ENCODE peak calls at places on chromosome 16, in four cellular contexts. B is CD4-positive, alpha-beta T cell; X is cardiac muscle cell; K is lung. U is an unnamed sample.
A peak's percentile ranks its signal among the peaks of the same experiment; 100 is the strongest.

GRCh38 chr16:64211306-64211705 is 910.6 kb downstream of the CDH11 start:
- DNase-seq in K (no peak), B (no peak), X (peak; percentile 1), U (no peak)

GRCh38 chr16:3706253-3707145 is 10.8 kb downstream of the TRAP1 start:
- DNase-seq in K (no peak), B (no peak), X (no peak), U (no peak)

GRCh38 chr16:71249399-71249798 is 18.9 kb upstream of the HYDIN start:
- DNase-seq in K (no peak), X (no peak), B (no peak), U (no peak)

GRCh38 chr16:53457670-53458069 is 23.4 kb downstream of the RBL2 start:
- DNase-seq in X (no peak), K (no peak), B (peak; percentile 61), U (no peak)

GRCh38 chr16:3112058-3112880 is at the start of gene ZNF205:
- DNase-seq in B (no peak), K (peak; percentile 76), X (peak; percentile 78), U (peak; percentile 76)

GRCh38 chr16:57756424-57757325 is 21.1 kb downstream of the KATNB1 start:
- DNase-seq in B (no peak), K (no peak), X (no peak), U (no peak)

GRCh38 chr16:80639636-80640035 is 98.8 kb downstream of the DYNLRB2 start:
- DNase-seq in X (no peak), K (no peak), B (no peak), U (no peak)

GRCh38 chr16:79183571-79183970 is 417.0 kb downstream of the MAF start:
- DNase-seq in X (no peak), B (no peak), K (no peak), U (no peak)

GRCh38 chr16:81634380-81635121 is 144.5 kb upstream of the PLCG2 start:
- DNase-seq in K (no peak), B (no peak), X (peak; percentile 37), U (no peak)

GRCh38 chr16:83244057-83244456 is 563.7 kb upstream of the HSBP1 start:
- DNase-seq in B (no peak), X (no peak), K (no peak), U (no peak)

GRCh38 chr16:58126451-58126968 is 2.7 kb downstream of the CFAP20 start:
- DNase-seq in K (no peak), B (no peak), X (no peak), U (no peak)

GRCh38 chr16:15618392-15618791 is 24.6 kb downstream of the MARF1 start:
- DNase-seq in K (no peak), B (no peak), X (peak; percentile 90), U (no peak)

GRCh38 chr16:16005725-16006124 is 56.3 kb downstream of the ABCC1 start:
- DNase-seq in K (no peak), X (no peak), B (no peak), U (no peak)

GRCh38 chr16:28597692-28598261 is 927 bp upstream of the SULT1A2 start:
- DNase-seq in B (no peak), X (no peak), K (peak; percentile 54), U (peak; percentile 89)

GRCh38 chr16:31710880-31711279 is 162.7 kb upstream of the ZNF267 start:
- DNase-seq in B (no peak), X (no peak), K (no peak), U (no peak)

GRCh38 chr16:78515421-78515820 is 416.0 kb downstream of the WWOX start:
- DNase-seq in X (no peak), B (no peak), K (no peak), U (no peak)

GRCh38 chr16:30715777-30716445 is 16.9 kb downstream of the SRCAP start:
- DNase-seq in X (peak; percentile 57), B (peak; percentile 17), K (no peak), U (no peak)

GRCh38 chr16:23345237-23345636 is 43.1 kb downstream of the SCNN1B start:
- DNase-seq in K (no peak), B (no peak), X (no peak), U (no peak)

GRCh38 chr16:23353440-23353839 is 51.3 kb downstream of the SCNN1B start:
- DNase-seq in X (no peak), K (no peak), B (no peak), U (no peak)

GRCh38 chr16:23343643-23344612 is 41.8 kb downstream of the SCNN1B start:
- DNase-seq in X (no peak), K (no peak), B (no peak), U (no peak)

GRCh38 chr16:23351360-23351759 is 49.3 kb downstream of the SCNN1B start:
- DNase-seq in X (no peak), K (no peak), B (no peak), U (no peak)

DNA sequence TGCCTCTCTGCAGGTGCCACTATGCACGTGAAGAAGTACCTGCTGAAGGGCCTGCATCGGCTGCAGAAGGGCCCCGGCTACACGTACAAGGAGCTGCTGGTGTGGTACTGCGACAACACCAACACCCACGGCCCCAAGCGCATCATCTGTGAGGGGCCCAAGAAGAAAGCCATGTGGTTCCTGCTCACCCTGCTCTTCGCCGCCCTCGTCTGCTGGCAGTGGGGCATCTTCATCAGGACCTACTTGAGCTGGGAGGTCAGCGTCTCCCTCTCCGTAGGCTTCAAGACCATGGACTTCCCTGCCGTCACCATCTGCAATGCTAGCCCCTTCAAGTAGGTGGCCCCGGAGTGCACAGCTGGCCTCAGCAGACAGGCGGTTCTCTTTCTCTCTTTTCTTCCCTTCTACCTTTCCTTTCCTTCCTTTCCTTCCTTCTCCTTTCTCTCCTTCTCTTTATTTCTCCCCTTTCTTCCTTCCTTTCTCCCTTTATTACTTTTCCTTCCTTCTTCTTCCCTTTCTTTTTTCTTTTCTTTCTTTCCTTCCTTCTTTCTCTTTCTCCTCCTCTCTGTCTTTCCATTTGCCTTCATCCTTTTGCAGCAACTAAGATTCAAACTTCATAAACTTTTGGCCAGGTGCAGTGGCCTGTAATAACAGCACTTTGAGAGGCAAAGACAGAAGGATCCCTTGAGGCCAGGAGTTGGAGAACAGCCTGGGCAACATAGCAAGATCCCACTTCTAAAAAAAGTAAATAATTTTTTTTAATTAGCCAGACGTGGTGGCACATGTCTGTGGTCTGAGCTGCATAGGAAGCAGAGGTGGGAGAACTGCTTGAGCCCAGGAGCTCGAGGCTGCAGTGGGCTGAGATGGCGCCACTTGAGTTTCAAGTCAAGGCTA is 46.7 kb downstream of the SCNN1B start:
- DNase-seq in B (no peak), K (no peak), X (peak; percentile 3), U (no peak)
- TF ChIP-seq CTCF in B (no peak), K (no peak), X (no peak), U (no peak)

GRCh38 chr16:68249361-68249760 is 4.2 kb downstream of the PLA2G15 start:
- DNase-seq in K (no peak), X (no peak), B (no peak), U (no peak)

GRCh38 chr16:68253721-68254120 is 8.5 kb downstream of the PLA2G15 start:
- DNase-seq in K (no peak), B (no peak), X (no peak), U (no peak)

GRCh38 chr16:68250951-68251350 is 5.8 kb downstream of the PLA2G15 start:
- DNase-seq in X (no peak), B (no peak), K (no peak), U (no peak)

GRCh38 chr16:68252383-68252782 is 7.2 kb downstream of the PLA2G15 start:
- DNase-seq in X (no peak), B (no peak), K (no peak), U (no peak)

DNA sequence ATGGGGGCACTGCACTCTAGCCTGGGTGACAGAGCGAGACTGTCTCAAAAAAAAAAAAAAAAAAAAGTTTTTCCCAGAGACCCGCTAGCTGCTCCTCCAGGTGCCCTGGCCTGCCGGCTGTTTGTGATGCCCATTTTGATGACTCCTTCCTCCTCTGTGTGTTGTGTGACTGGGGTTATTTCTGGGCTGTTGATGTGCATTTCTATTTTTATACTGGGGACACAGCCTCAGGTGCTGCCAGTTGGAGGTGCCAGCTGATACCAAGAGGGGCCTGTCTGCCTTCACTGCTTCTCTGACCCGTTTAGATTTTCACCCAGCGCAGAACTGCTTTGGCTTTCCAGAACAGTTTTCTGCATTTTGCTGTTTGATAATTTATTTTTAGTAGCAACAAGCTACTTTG is 6.6 kb downstream of the PLA2G15 start:
- DNase-seq in K (no peak), X (no peak), B (no peak), U (no peak)
- H3K27ac ChIP-seq in K (no peak overlapping the region), X (peak overlapping the region; percentile 56), B (no peak overlapping the region), U (no peak overlapping the region)

GRCh38 chr16:8575399-8575798 is 14.9 kb downstream of the TMEM114 start:
- DNase-seq in X (no peak), B (no peak), K (no peak), U (no peak)

GRCh38 chr16:8571061-8571596 is 19.2 kb downstream of the TMEM114 start:
- DNase-seq in K (no peak), B (no peak), X (peak; percentile 69), U (no peak)

GRCh38 chr16:8576141-8577004 is 13.9 kb downstream of the TMEM114 start:
- DNase-seq in K (no peak), X (no peak), B (no peak), U (no peak)

GRCh38 chr16:8572063-8572918 is 18.0 kb downstream of the TMEM114 start:
- DNase-seq in X (no peak), B (no peak), K (no peak), U (no peak)

GRCh38 chr16:8572919-8573724 is 17.2 kb downstream of the TMEM114 start:
- DNase-seq in K (no peak), B (no peak), X (peak; percentile 68), U (no peak)
- H3K9me3 ChIP-seq in K (no peaks in the 10 kb centered on the region), B (no peaks in the 10 kb centered on the region), X (no peaks in the 10 kb centered on the region), U (no peaks in the 10 kb centered on the region)

GRCh38 chr16:73976661-73977060 is 320.0 kb upstream of the PSMD7 start:
- DNase-seq in B (no peak), X (no peak), K (no peak), U (no peak)

GRCh38 chr16:73978407-73978784 is 318.2 kb upstream of the PSMD7 start:
- DNase-seq in B (no peak), K (no peak), X (no peak), U (no peak)
- TF ChIP-seq CTCF in B (no peak), K (no peak), X (no peak), U (no peak)

DNA sequence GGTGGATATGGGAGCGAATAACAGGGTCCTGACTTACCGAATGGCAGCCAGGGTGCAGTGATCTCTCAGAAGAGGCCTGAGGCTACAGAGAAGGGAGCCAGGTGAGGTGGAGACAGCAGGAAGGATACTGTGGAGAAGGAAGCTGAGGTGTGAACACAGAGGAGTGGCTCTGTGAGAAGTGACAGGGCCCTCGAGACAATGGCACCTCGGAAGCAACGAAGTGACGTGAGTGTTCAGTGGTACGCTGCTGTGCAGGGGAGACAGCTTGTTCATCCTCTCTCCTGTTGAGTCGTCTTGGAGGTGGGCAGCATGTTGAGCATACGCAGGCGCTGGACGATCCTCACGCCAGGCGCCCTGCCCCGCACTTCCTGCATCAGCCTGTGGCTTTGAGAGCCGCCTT is 390.3 kb downstream of the CPPED1 start:
- DNase-seq in X (no peak), B (no peak), K (no peak), U (no peak)
- H3K27ac ChIP-seq in X (no peak overlapping the region), B (no peak overlapping the region), K (no peak overlapping the region), U (no peak overlapping the region)

DNA sequence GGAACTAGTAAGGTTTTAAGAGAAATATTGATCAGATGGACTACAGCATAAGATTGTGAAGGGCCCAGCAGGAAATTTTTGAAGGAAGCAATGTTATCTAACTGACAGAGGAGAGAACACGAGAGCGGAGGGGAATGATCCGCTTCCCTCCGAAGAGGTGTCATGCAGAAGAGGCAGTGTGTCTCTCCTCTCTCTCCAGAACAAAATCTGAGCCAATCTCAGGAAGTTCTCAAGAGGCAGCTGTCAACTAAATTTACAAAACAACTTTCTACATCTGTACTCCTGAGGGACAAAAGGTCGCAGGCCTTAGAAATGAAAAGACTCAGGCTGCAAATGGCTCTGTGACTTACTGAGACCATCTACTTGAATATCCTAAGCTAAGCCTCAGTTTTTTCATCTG is 224.6 kb upstream of the CDH5 start:
- DNase-seq in B (no peak), X (no peak), K (no peak), U (no peak)
- H3K9me3 ChIP-seq in B (no peaks in the 10 kb centered on the region), X (no peaks in the 10 kb centered on the region), K (no peaks in the 10 kb centered on the region), U (no peaks in the 10 kb centered on the region)

GRCh38 chr16:1823821-1824220 is 2.8 kb downstream of the HAGH start:
- DNase-seq in K (no peak), B (no peak), X (peak; percentile 70), U (peak; percentile 26)
- TF ChIP-seq CTCF in K (no peak), B (no peak), X (peak; percentile 35), U (no peak)